ENCODE peak calls at places on chromosomes 2 and 18, in five cellular contexts. N, C, Y, G and R are unnamed samples.

GRCh38 chr2:230640540-230641011 is 72.1 kb upstream of the CAB39 start:
- DNase-seq in N (no peak), C (no peak), Y (no peak), G (no peak), R (no peak)

GRCh38 chr2:180655842-180656454 is 324.5 kb upstream of the UBE2E3 start:
- DNase-seq in N (no peak), C (no peak), Y (no peak), G (no peak), R (no peak)

GRCh38 chr18:34816183-34816582 is 106.1 kb downstream of the DTNA start:
- DNase-seq in N (no peak), C (no peak), Y (no peak), G (no peak), R (no peak)

GRCh38 chr2:173028671-173029070 is 47.0 kb upstream of the MAP3K20 start:
- DNase-seq in N (no peak), C (no peak), Y (no peak), G (no peak), R (no peak)

GRCh38 chr18:7414459-7414858 is 152.7 kb upstream of the PTPRM start:
- DNase-seq in N (peak; percentile 64), C (no peak), Y (no peak), G (no peak), R (no peak)

GRCh38 chr2:195009202-195009601 is 647.8 kb upstream of the SLC39A10 start:
- DNase-seq in N (no peak), C (no peak), Y (no peak), G (no peak), R (no peak)

GRCh38 chr2:162182395-162182794 is 30.3 kb upstream of the GCG start:
- DNase-seq in N (no peak), C (no peak), Y (no peak), G (no peak), R (no peak)

GRCh38 chr2:226759768-226760167 is 39.9 kb downstream of the IRS1 start:
- DNase-seq in N (no peak), C (no peak), Y (no peak), G (no peak), R (no peak)

GRCh38 chr2:37829202-37829601 is 95.9 kb upstream of the RMDN2 start:
- DNase-seq in N (no peak), C (no peak), Y (no peak), G (peak; percentile 40), R (no peak)

GRCh38 chr2:118190365-118190916 is 102.2 kb downstream of the INSIG2 start:
- DNase-seq in N (no peak), C (no peak), Y (no peak), G (no peak), R (no peak)

GRCh38 chr18:75895135-75895534 is 467.6 kb upstream of the SMIM21 start:
- DNase-seq in N (no peak), C (no peak), Y (no peak), G (no peak), R (no peak)

GRCh38 chr18:9109523-9109922 is 7.0 kb downstream of the NDUFV2 start:
- DNase-seq in N (no peak), C (no peak), Y (no peak), G (no peak), R (no peak)

GRCh38 chr2:69692424-69692823 is 48.9 kb upstream of the AAK1 start:
- DNase-seq in N (no peak), C (no peak), Y (no peak), G (no peak), R (no peak)

GRCh38 chr2:105725388-105725787 is 19.3 kb upstream of the NCK2 start:
- DNase-seq in N (no peak), C (no peak), Y (no peak), G (no peak), R (no peak)

GRCh38 chr2:39667142-39667880 is 1.6 kb downstream of the TMEM178A start:
- DNase-seq in N (no peak), C (no peak), Y (no peak), G (no peak), R (no peak)

GRCh38 chr2:102053096-102053495 is 61.3 kb downstream of the IL1R2 start:
- DNase-seq in N (no peak), C (no peak), Y (no peak), G (no peak), R (no peak)

GRCh38 chr2:163667064-163667887 is 68.5 kb downstream of the FIGN start:
- DNase-seq in N (no peak), C (no peak), Y (no peak), G (no peak), R (peak; percentile 50)

GRCh38 chr2:177397501-177398289 is 5.1 kb downstream of the AGPS start:
- DNase-seq in N (no peak), C (no peak), Y (no peak), G (no peak), R (peak; percentile 60)

GRCh38 chr2:43269074-43269572 is 42.7 kb upstream of the ZFP36L2 start:
- DNase-seq in N (peak; percentile 39), C (peak; percentile 76), Y (peak; percentile 40), G (peak; percentile 78), R (no peak)

GRCh38 chr18:61870151-61870550 is 22.7 kb downstream of the RNF152 start:
- DNase-seq in N (no peak), C (no peak), Y (no peak), G (no peak), R (no peak)

GRCh38 chr2:96873651-96874096 is 3.8 kb upstream of the SEMA4C start:
- DNase-seq in N (no peak), C (no peak), Y (no peak), G (no peak), R (no peak)

GRCh38 chr2:10237392-10238321 is 65.0 kb upstream of the HPCAL1 start:
- DNase-seq in N (no peak), C (peak; percentile 53), Y (no peak), G (no peak), R (no peak)

GRCh38 chr2:233387667-233388528 is 33.6 kb downstream of the DGKD start:
- DNase-seq in N (peak; percentile 75), C (peak; percentile 86), Y (no peak), G (peak; percentile 60), R (no peak)

GRCh38 chr2:201656740-201657139 is 13.4 kb upstream of the TMEM237 start:
- DNase-seq in N (no peak), C (no peak), Y (no peak), G (no peak), R (no peak)

GRCh38 chr18:74803769-74804168 is 206.1 kb downstream of the ZNF407 start:
- DNase-seq in N (no peak), C (no peak), Y (no peak), G (no peak), R (no peak)

GRCh38 chr18:33316146-33316587 is 124.4 kb downstream of the CCDC178 start:
- DNase-seq in N (no peak), C (peak; percentile 52), Y (no peak), G (no peak), R (no peak)

GRCh38 chr2:237295889-237296480 is 118.0 kb downstream of the COL6A3 start:
- DNase-seq in N (no peak), C (no peak), Y (no peak), G (no peak), R (no peak)

GRCh38 chr2:3712841-3713503 is 9.6 kb downstream of the DCDC2C start:
- DNase-seq in N (no peak), C (no peak), Y (no peak), G (no peak), R (no peak)

GRCh38 chr2:163039266-163039665 is 200.7 kb upstream of the KCNH7 start:
- DNase-seq in N (no peak), C (no peak), Y (no peak), G (no peak), R (no peak)

GRCh38 chr2:204019572-204020501 is 83.3 kb downstream of the ICOS start:
- DNase-seq in N (no peak), C (no peak), Y (no peak), G (no peak), R (no peak)

GRCh38 chr2:228474466-228474865 is 293.0 kb upstream of the SPHKAP start:
- DNase-seq in N (no peak), C (no peak), Y (no peak), G (no peak), R (no peak)

GRCh38 chr2:26914963-26915310 is 55.5 kb upstream of the MAPRE3 start:
- DNase-seq in N (no peak), C (no peak), Y (no peak), G (no peak), R (no peak)

GRCh38 chr2:26916128-26916692 is 54.2 kb upstream of the MAPRE3 start:
- DNase-seq in N (no peak), C (no peak), Y (no peak), G (no peak), R (no peak)

GRCh38 chr2:26915316-26915715 is 55.1 kb upstream of the MAPRE3 start:
- DNase-seq in N (no peak), C (no peak), Y (no peak), G (no peak), R (no peak)

GRCh38 chr2:26913599-26914285 is 56.7 kb upstream of the MAPRE3 start:
- DNase-seq in N (no peak), C (no peak), Y (no peak), G (no peak), R (no peak)

GRCh38 chr2:26914286-26914962 is 56.0 kb upstream of the MAPRE3 start:
- DNase-seq in N (no peak), C (no peak), Y (no peak), G (no peak), R (no peak)
- TF ChIP-seq CTCF in N (no peak), C (no peak), Y (no peak), G (no peak), R (peak; percentile 8)

GRCh38 chr18:48934400-48934707 is 16.4 kb downstream of the SMAD7 start:
- DNase-seq in N (no peak), C (no peak), Y (no peak), G (no peak), R (no peak)

GRCh38 chr18:48932822-48933510 is 17.8 kb downstream of the SMAD7 start:
- DNase-seq in N (no peak), C (peak; percentile 67), Y (peak; percentile 54), G (no peak), R (no peak)

GRCh38 chr18:48932462-48932818 is 18.3 kb downstream of the SMAD7 start:
- DNase-seq in N (no peak), C (no peak), Y (no peak), G (no peak), R (no peak)

GRCh38 chr18:48934708-48935432 is 15.9 kb downstream of the SMAD7 start:
- DNase-seq in N (no peak), C (peak; percentile 65), Y (no peak), G (no peak), R (no peak)

GRCh38 chr18:48933578-48934399 is 17.0 kb downstream of the SMAD7 start:
- DNase-seq in N (no peak), C (peak; percentile 77), Y (peak; percentile 22), G (no peak), R (no peak)
- H3K36me3 ChIP-seq in N (no peaks in the 10 kb centered on the region), C (peaks cover 16% of the 10 kb centered on the region), Y (no peaks in the 10 kb centered on the region), G (no peaks in the 10 kb centered on the region), R (no peaks in the 10 kb centered on the region)

DNA sequence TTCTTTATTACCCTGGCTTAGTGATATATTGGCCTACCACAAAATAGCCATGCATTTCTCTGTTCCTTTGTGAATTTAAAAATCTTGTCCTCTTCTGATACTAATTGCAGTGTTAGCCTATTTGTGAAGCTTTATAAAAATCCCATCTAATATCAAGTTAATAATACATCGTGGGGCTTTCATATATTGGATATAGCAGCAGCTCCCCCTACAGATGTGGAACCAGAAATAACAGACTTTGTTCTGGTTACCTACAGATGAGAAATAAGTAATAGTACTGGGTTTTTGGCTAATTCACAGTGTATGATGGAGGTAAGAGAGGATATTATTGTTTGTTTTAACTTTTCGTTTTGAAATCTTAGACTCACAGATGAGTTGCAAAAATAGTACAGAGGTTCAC is 1661.7 kb upstream of the PIK3C3 start:
- DNase-seq in N (no peak), C (no peak), Y (no peak), G (no peak), R (no peak)
- TF ChIP-seq CTCF in N (no peak), C (peak; percentile 34), Y (no peak), G (no peak), R (no peak)

GRCh38 chr18:12324991-12325725 is 17.1 kb downstream of the TUBB6 start:
- DNase-seq in N (no peak), C (peak; percentile 63), Y (no peak), G (no peak), R (no peak)
- H3K36me3 ChIP-seq in N (peaks cover 11% of the 10 kb centered on the region), C (peaks cover 85% of the 10 kb centered on the region), Y (peaks cover 84% of the 10 kb centered on the region), G (peaks cover 39% of the 10 kb centered on the region), R (peaks cover 12% of the 10 kb centered on the region)